ENCODE peak calls at places on chromosomes 5 and 9, in four cellular contexts. L, T, R and H are unnamed samples.

GRCh38 chr9:36485647-36486453 is 85.8 kb upstream of the RNF38 start:
- DNase-seq in L (peak; percentile 28), R (peak; percentile 9), T (no peak), H (peak; percentile 35)

GRCh38 chr9:105475302-105475701 is 27.5 kb downstream of the FSD1L start:
- DNase-seq in L (peak; percentile 56), T (no peak), R (no peak), H (no peak)

GRCh38 chr9:112487008-112487798 is 576 bp downstream of the KIAA1958 start:
- DNase-seq in T (peak; percentile 65), R (peak; percentile 77), L (peak; percentile 29), H (peak; percentile 67)

GRCh38 chr9:98083059-98083458 is 26.5 kb downstream of the NANS start:
- DNase-seq in L (no peak), T (no peak), R (no peak), H (no peak)

GRCh38 chr5:76724871-76725270 is 8.9 kb downstream of the F2R start:
- DNase-seq in T (no peak), L (peak; percentile 67), R (no peak), H (no peak)

GRCh38 chr9:134227451-134228411 is 63.4 kb upstream of the RNU6ATAC start:
- DNase-seq in R (peak; percentile 70), T (no peak), L (no peak), H (no peak)

GRCh38 chr9:97293207-97293721 is 14.2 kb upstream of the CCDC180 start:
- DNase-seq in R (peak; percentile 27), T (no peak), L (peak; percentile 66), H (no peak)

GRCh38 chr5:145937432-145938250 is 1.3 kb downstream of the SH3RF2 start:
- DNase-seq in R (no peak), L (peak; percentile 20), T (peak; percentile 38), H (peak; percentile 65)

GRCh38 chr9:135665795-135666189 is 2.7 kb downstream of the LCN9 start:
- DNase-seq in L (no peak), R (no peak), T (no peak), H (no peak)

GRCh38 chr5:134458676-134459403 is 47.2 kb upstream of the CDKN2AIPNL start:
- DNase-seq in L (no peak), T (no peak), R (no peak), H (no peak)

GRCh38 chr5:172740483-172741205 is 30.4 kb downstream of the DUSP1 start:
- DNase-seq in L (peak; percentile 85), T (no peak), R (no peak), H (no peak)

GRCh38 chr5:60487885-60488425 is 212.0 kb downstream of the DEPDC1B start:
- DNase-seq in T (peak; percentile 74), R (no peak), L (peak; percentile 24), H (peak; percentile 25)

GRCh38 chr9:94511134-94511942 is 43.5 kb upstream of the PCAT7 start:
- DNase-seq in T (no peak), L (no peak), R (no peak), H (no peak)

GRCh38 chr5:150073086-150073625 is 13.2 kb downstream of the CSF1R start:
- DNase-seq in R (no peak), L (no peak), T (peak; percentile 15), H (no peak)

GRCh38 chr9:83584995-83585394 is 37.9 kb upstream of the IDNK start:
- DNase-seq in T (no peak), L (no peak), R (no peak), H (no peak)

GRCh38 chr9:445033-445432 is 230.4 kb downstream of the DOCK8 start:
- DNase-seq in R (no peak), T (peak; percentile 60), L (peak; percentile 53), H (no peak)

GRCh38 chr9:101691657-101692056 is 46.8 kb downstream of the GRIN3A start:
- DNase-seq in R (no peak), T (no peak), L (peak; percentile 31), H (no peak)

GRCh38 chr5:530001-530400 is 5.8 kb upstream of the SLC9A3 start:
- DNase-seq in T (no peak), L (peak; percentile 2), R (no peak), H (no peak)

GRCh38 chr5:108884736-108885135 is 137.0 kb downstream of the FER start:
- DNase-seq in L (peak; percentile 68), R (no peak), T (no peak), H (no peak)

GRCh38 chr5:99775189-99775588 is 760.0 kb upstream of the FAM174A start:
- DNase-seq in L (no peak), T (no peak), R (no peak), H (no peak)

GRCh38 chr5:132877938-132878337 is 4.5 kb downstream of the LEAP2 start:
- DNase-seq in T (peak; percentile 40), L (no peak), R (peak; percentile 42), H (peak; percentile 70)

GRCh38 chr9:135150981-135151380 is 63.5 kb downstream of the OLFM1 start:
- DNase-seq in L (no peak), R (no peak), T (no peak), H (no peak)

GRCh38 chr5:90853759-90854515 is 295.3 kb downstream of the ADGRV1 start:
- DNase-seq in L (no peak), T (no peak), R (no peak), H (no peak)

GRCh38 chr5:131460867-131461572 is 174.0 kb downstream of the RAPGEF6 start:
- DNase-seq in T (no peak), L (peak; percentile 14), R (peak; percentile 39), H (no peak)

GRCh38 chr9:81832571-81833285 is 95.5 kb upstream of the SPATA31D4 start:
- DNase-seq in R (no peak), T (no peak), L (no peak), H (no peak)

GRCh38 chr9:127231666-127232065 is 32.9 kb upstream of the GARNL3 start:
- DNase-seq in T (no peak), L (peak; percentile 21), R (no peak), H (no peak)

GRCh38 chr9:135583686-135584011 is 22.1 kb downstream of the PAEP start:
- DNase-seq in T (peak; percentile 11), L (no peak), R (no peak), H (no peak)

GRCh38 chr9:97315550-97315949 is 8.1 kb downstream of the CCDC180 start:
- DNase-seq in R (no peak), L (peak; percentile 58), T (no peak), H (no peak)

GRCh38 chr5:1174122-1174936 is 27.1 kb upstream of the SLC6A19 start:
- DNase-seq in T (peak; percentile 75), R (peak; percentile 34), L (peak; percentile 87), H (peak; percentile 70)

GRCh38 chr9:136671646-136672430 is 9.1 kb downstream of the EGFL7 start:
- DNase-seq in L (no peak), T (no peak), R (peak; percentile 47), H (no peak)

GRCh38 chr5:90408571-90409317 is 812 bp downstream of the CETN3 start:
- DNase-seq in L (no peak), T (no peak), R (no peak), H (peak; percentile 21)